ENCODE peak calls at places on chromosome X, in four cellular contexts. H is testis; C is GM23248; U is CD8-positive, alpha-beta memory T cell. J is an unnamed sample. For H3K27me3 and H3K4me1, the result is how much of the 10 kb centered on the place peaks cover.

GRCh38 chrX:49198540-49199314 is 1.3 kb downstream of the SYP start:
- DNase-seq in H (no peak), C (no peak), U (no peak), J (no peak)

GRCh38 chrX:132369650-132370049 is 119.2 kb downstream of the MBNL3 start:
- DNase-seq in H (no peak), C (no peak), U (no peak), J (no peak)

GRCh38 chrX:32118832-32119231 is 1047.0 kb upstream of the FTHL17 start:
- DNase-seq in U (no peak), C (no peak), H (no peak), J (no peak)

GRCh38 chrX:43702660-43703059 is 46.6 kb downstream of the MAOA start:
- DNase-seq in U (no peak), C (no peak), H (no peak), J (no peak)

GRCh38 chrX:46582964-46583363 is 9.4 kb downstream of the CHST7 start:
- DNase-seq in U (no peak), C (peak), H (peak), J (no peak)

GRCh38 chrX:24498975-24499374 is 33.9 kb downstream of the PDK3 start:
- DNase-seq in C (peak), U (no peak), H (no peak), J (no peak)

GRCh38 chrX:71098302-71098701 is 2.7 kb downstream of the FOXO4 start:
- DNase-seq in C (peak), H (peak), U (peak), J (peak)

GRCh38 chrX:117407449-117408170 is 709.0 kb downstream of the KLHL13 start:
- DNase-seq in C (no peak), U (no peak), H (no peak), J (no peak)

GRCh38 chrX:65994519-65995501 is 45.1 kb downstream of the VSIG4 start:
- DNase-seq in U (no peak), C (no peak), H (no peak), J (no peak)

GRCh38 chrX:6095469-6095868 is 133.2 kb downstream of the NLGN4X start:
- DNase-seq in U (no peak), H (no peak), C (no peak), J (no peak)

GRCh38 chrX:110006161-110006560 is 3.2 kb downstream of the TMEM164 start:
- DNase-seq in H (no peak), U (no peak), C (no peak), J (no peak)

GRCh38 chrX:1587161-1587560 is 4.2 kb upstream of the AKAP17A start:
- DNase-seq in C (no peak), U (no peak), H (no peak), J (no peak)

GRCh38 chrX:38458071-38458470 is 103.3 kb upstream of the TSPAN7 start:
- DNase-seq in U (no peak), C (no peak), H (no peak), J (no peak)

GRCh38 chrX:140918398-140919043 is 83.9 kb upstream of the SPANXB1 start:
- DNase-seq in H (peak), U (peak), C (peak), J (peak)

GRCh38 chrX:70025464-70025863 is 24.3 kb downstream of the AWAT2 start:
- DNase-seq in H (no peak), C (peak), U (no peak), J (no peak)

GRCh38 chrX:48981178-48981577 is 9.5 kb upstream of the KCND1 start:
- DNase-seq in C (no peak), H (no peak), U (no peak), J (no peak)

GRCh38 chrX:111170017-111170416 is 74.0 kb downstream of the PAK3 start:
- DNase-seq in U (no peak), H (no peak), C (no peak), J (no peak)

GRCh38 chrX:23317799-23318724 is 16.6 kb upstream of the PTCHD1 start:
- DNase-seq in H (peak), U (peak), C (peak), J (peak)

GRCh38 chrX:47489507-47490275 is 6.7 kb upstream of the ZNF41 start:
- DNase-seq in C (no peak), U (no peak), H (no peak), J (no peak)

GRCh38 chrX:122579036-122579435 is 605.0 kb upstream of the GRIA3 start:
- DNase-seq in C (no peak), H (no peak), U (no peak), J (no peak)

GRCh38 chrX:119636419-119636818 is 30.2 kb upstream of the NKRF start:
- DNase-seq in C (no peak), H (no peak), U (no peak), J (no peak)

GRCh38 chrX:149060921-149061320 is 444.2 kb downstream of the IDS start:
- DNase-seq in C (peak), H (no peak), U (no peak), J (no peak)

GRCh38 chrX:54794795-54795194 is 3.3 kb downstream of the ITIH6 start:
- DNase-seq in U (no peak), C (no peak), H (no peak), J (no peak)

GRCh38 chrX:153828723-153829548 is 1.4 kb downstream of the PDZD4 start:
- DNase-seq in H (no peak), C (peak), U (no peak), J (peak)

GRCh38 chrX:153829549-153829798 is 870 bp downstream of the PDZD4 start:
- DNase-seq in C (peak), H (no peak), U (no peak), J (no peak)

GRCh38 chrX:153828308-153828707 is 2.0 kb downstream of the PDZD4 start:
- DNase-seq in U (no peak), H (no peak), C (no peak), J (no peak)

GRCh38 chrX:153827016-153827415 is 3.3 kb downstream of the PDZD4 start:
- DNase-seq in C (no peak), H (no peak), U (no peak), J (no peak)

DNA sequence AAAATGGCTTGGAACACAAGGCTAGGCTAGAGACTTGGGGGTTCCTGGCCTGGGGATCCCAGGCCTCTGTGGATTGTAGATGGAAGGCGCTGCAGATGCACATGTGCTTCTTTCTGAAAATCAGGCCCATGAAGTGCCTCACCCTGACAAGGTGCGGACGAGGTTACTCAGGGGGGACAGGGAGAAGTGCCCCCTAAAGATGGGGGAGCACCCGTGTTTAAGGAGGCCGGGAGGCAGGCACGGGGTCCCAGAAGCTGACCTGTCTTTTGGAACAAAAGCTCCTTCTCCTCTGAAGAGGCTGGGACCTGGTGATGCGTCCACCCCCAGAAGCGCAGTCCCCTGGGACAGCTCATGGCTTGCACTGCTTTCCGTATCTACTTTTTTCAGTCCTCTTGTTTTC is 2.4 kb downstream of the PDZD4 start:
- DNase-seq in H (no peak), U (no peak), C (no peak), J (no peak)
- H3K27me3 ChIP-seq in H (under half), U (under half), C (under half), J (under half)

GRCh38 chrX:10006086-10006485 is 38.9 kb downstream of the CLDN34 start:
- DNase-seq in H (no peak), U (no peak), C (no peak), J (no peak)
- H3K4me1 ChIP-seq in H (under half), U (under half), C (under half), J (under half)

DNA sequence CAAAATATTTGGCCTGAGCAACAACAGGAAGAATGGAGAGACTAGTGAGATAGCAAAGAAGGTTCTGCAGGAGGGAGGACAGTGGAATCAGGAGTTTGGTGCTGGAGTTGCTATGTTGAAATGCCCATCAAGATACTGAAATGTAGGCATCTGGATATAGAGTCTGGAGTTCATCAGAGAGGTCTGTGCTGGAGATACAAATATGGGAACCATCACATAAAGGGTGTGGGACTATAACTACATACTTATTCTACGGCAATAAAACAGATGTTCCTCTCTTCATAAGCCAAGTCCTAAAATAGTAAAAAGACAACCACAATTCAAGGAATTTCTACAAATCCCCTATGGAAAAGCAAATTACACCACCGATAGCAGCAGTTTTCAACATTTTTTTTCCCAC is 1.7 kb downstream of the MED14 start:
- DNase-seq in H (no peak), C (peak), U (no peak), J (no peak)
- H3K4me3 ChIP-seq in H (no peak), C (peak), U (peak), J (peak)

DNA sequence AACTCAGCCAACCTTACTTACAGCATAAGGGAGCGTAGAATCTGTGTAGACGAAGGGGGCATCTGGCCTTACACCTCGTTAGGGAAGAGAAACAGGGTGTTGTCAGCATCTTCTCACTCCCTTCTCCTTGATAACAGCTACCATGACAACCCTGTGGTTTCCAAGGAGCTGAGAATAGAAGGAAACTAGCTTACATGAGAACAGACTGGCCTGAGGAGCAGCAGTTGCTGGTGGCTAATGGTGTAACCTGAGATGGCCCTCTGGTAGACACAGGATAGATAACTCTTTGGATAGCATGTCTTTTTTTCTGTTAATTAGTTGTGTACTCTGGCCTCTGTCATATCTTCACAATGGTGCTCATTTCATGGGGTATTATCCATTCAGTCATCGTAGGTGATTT is 14.6 kb downstream of the PLP1 start:
- DNase-seq in H (no peak), U (no peak), C (peak), J (no peak)
- H3K27me3 ChIP-seq in H (under half), U (under half), C (under half), J (under half)

DNA sequence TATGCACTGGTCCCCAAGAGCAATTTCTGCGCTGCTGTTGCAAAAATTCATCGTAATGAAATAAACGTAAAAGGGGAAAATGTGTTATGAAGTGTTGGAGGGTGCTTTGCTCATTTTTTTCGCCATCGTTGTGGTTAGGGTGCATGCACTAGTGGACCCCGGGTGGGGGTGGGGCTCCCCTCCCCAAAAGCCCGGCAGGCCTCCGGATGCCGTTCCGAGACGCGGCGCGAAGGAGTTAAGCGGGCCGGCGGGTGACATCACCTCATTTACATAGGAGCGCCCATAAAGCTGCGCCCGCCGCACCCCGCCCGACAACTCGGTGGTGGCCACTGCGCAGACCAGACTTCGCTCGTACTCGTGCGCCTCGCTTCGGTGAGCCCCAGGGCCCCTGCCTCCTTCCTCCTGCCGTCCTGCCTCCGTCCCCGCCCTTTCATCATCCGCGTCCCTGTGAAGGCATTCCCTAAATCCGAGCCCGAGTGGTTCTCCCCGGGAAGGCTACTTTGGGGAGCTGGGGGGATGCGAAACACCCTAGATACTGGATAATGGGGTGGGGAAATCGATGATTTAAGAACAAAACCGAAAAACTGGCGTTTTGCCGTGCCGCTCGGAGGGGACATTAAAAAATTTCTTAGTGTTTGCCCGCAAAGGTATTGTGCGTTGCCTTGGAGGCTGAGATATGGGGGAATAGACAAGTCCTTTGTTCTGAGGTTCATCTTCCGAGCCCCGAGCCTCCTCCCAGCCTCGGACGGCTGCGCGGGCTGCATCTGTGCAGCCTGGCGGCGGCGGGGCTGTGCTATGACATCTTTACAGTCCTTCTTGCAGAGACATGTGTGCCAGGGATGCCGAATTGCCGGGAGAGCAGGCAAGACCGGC is at the start of gene TMSB4X:
- DNase-seq in H (peak), U (peak), C (peak), J (peak)
- H3K4me1 ChIP-seq in H (under half), U (under half), C (under half), J (under half)

DNA sequence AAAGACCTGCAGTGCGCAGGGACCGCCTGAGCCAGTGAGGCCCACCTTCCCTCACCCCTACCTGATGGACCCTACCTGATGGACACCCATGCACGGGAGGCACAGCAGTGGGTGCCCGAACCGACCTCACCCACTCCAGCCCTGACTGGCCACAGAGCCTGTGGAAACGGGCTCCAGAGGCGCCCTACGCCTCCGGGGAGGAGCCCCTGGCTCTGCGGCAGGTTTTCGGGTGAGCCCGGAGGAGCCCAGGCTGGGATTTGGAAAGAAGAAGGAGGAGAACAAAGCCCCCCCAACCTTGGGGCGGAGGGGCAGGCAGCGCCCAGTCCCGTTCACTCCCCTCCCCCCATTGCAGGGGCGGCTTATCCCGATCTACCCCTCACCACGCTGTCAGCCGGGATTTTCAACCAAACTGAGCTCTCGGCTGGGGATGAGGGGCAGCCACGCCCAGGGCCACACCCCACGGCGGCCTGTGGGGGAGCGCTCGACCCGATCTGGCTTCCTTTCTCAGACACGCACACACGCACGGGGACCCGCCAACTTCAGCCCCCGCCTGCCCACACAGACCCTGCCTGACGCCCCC is 675 bp downstream of the L1CAM start:
- DNase-seq in H (no peak), C (no peak), U (no peak), J (no peak)
- H3K4me3 ChIP-seq in H (no peak), C (no peak), U (no peak), J (peak)

J was measured in BE2C.